ENCODE peak calls at places on chromosomes 6 and 20, in five cellular contexts. One of them, this sample, is unnamed.

GRCh38 chr20:32810941-32811340 is 8.8 kb upstream of the MAPRE1 start:
- DNase-seq in iris pigment epithelial cell: no peak
- DNase-seq in WERI-Rb-1: no peak
- DNase-seq in AG08395: no peak
- DNase-seq in EH: no peak
- DNase-seq in this sample: no peak

GRCh38 chr6:153618371-153619328 is 420.4 kb upstream of the OPRM1 start:
- DNase-seq in AG08395: no peak
- DNase-seq in EH: no peak
- DNase-seq in WERI-Rb-1: no peak
- DNase-seq in iris pigment epithelial cell: no peak
- DNase-seq in this sample: no peak

GRCh38 chr6:9292975-9293374 is 857.6 kb upstream of the SLC35B3 start:
- DNase-seq in iris pigment epithelial cell: peak; percentile 50
- DNase-seq in AG08395: no peak
- DNase-seq in WERI-Rb-1: no peak
- DNase-seq in EH: peak; percentile 71
- DNase-seq in this sample: no peak

GRCh38 chr6:17281100-17281496 is at the start of gene RBM24:
- DNase-seq in WERI-Rb-1: peak; percentile 91
- DNase-seq in AG08395: peak; percentile 53
- DNase-seq in EH: peak; percentile 84
- DNase-seq in iris pigment epithelial cell: peak; percentile 68
- DNase-seq in this sample: no peak

GRCh38 chr20:45890077-45890996 is 671 bp downstream of the NEURL2 start:
- DNase-seq in AG08395: peak; percentile 76
- DNase-seq in WERI-Rb-1: peak; percentile 92
- DNase-seq in EH: peak; percentile 74
- DNase-seq in iris pigment epithelial cell: peak; percentile 86
- DNase-seq in this sample: no peak

GRCh38 chr6:14454467-14454763 is 336.8 kb downstream of the CD83 start:
- DNase-seq in AG08395: no peak
- DNase-seq in iris pigment epithelial cell: no peak
- DNase-seq in WERI-Rb-1: no peak
- DNase-seq in EH: no peak
- DNase-seq in this sample: no peak

GRCh38 chr6:8181162-8181909 is 79.0 kb upstream of the EEF1E1 start:
- DNase-seq in iris pigment epithelial cell: no peak
- DNase-seq in AG08395: no peak
- DNase-seq in WERI-Rb-1: no peak
- DNase-seq in EH: no peak
- DNase-seq in this sample: no peak

GRCh38 chr20:60512436-60512835 is 554.2 kb downstream of the CDH26 start:
- DNase-seq in iris pigment epithelial cell: peak; percentile 42
- DNase-seq in EH: peak; percentile 22
- DNase-seq in AG08395: no peak
- DNase-seq in WERI-Rb-1: no peak
- DNase-seq in this sample: no peak

GRCh38 chr20:18712116-18712515 is 101.5 kb upstream of the SCP2D1 start:
- DNase-seq in WERI-Rb-1: no peak
- DNase-seq in iris pigment epithelial cell: peak; percentile 6
- DNase-seq in EH: no peak
- DNase-seq in AG08395: no peak
- DNase-seq in this sample: no peak

GRCh38 chr6:47066418-47066817 is 24.3 kb upstream of the ADGRF1 start:
- DNase-seq in WERI-Rb-1: no peak
- DNase-seq in EH: no peak
- DNase-seq in AG08395: no peak
- DNase-seq in iris pigment epithelial cell: no peak
- DNase-seq in this sample: no peak

GRCh38 chr6:31763617-31763940 is 1.1 kb downstream of the SAPCD1 start:
- DNase-seq in AG08395: peak; percentile 94
- DNase-seq in EH: peak; percentile 86
- DNase-seq in WERI-Rb-1: peak; percentile 83
- DNase-seq in iris pigment epithelial cell: peak; percentile 15
- DNase-seq in this sample: no peak

GRCh38 chr20:38303908-38304379 is at the start of gene BPI:
- DNase-seq in iris pigment epithelial cell: no peak
- DNase-seq in AG08395: no peak
- DNase-seq in EH: no peak
- DNase-seq in WERI-Rb-1: no peak
- DNase-seq in this sample: no peak

This sample was measured in epithelial cell of proximal tubule.